ENCODE peak calls at places on chromosomes 6 and 20, in eight cellular contexts. F, R, V, N, I, M, C and Z are unnamed samples. For H3K9me3, the result is how much of the 10 kb centered on the place peaks cover.

GRCh38 chr6:136604928-136605485 is 54.8 kb upstream of the MAP7 start:
- DNase-seq in R (no peak), M (peak), N (peak), I (no peak), F (no peak), C (no peak), V (no peak), Z (no peak)

GRCh38 chr6:11925805-11926204 is 86.3 kb upstream of the HIVEP1 start:
- DNase-seq in N (no peak), I (no peak), M (no peak), C (no peak), R (no peak), F (no peak), V (no peak), Z (peak)

GRCh38 chr20:41715525-41715924 is 97.3 kb upstream of the CHD6 start:
- DNase-seq in I (no peak), N (no peak), F (no peak), C (no peak), M (no peak), R (no peak), V (no peak), Z (no peak)

GRCh38 chr6:3266170-3266569 is 7.4 kb downstream of the PSMG4 start:
- DNase-seq in N (no peak), F (no peak), M (no peak), C (no peak), V (no peak), R (no peak), I (no peak), Z (no peak)

GRCh38 chr20:5448449-5449118 is 131.8 kb upstream of the PROKR2 start:
- DNase-seq in I (peak), F (peak), V (no peak), C (peak), N (peak), M (peak), R (peak), Z (no peak)

GRCh38 chr20:45823949-45824835 is 2.9 kb downstream of the TNNC2 start:
- DNase-seq in C (peak), M (peak), I (no peak), R (peak), F (peak), N (peak), V (peak), Z (peak)

GRCh38 chr6:74137910-74138309 is 441.9 kb downstream of the CD109 start:
- DNase-seq in F (peak), C (no peak), M (no peak), N (peak), R (no peak), I (no peak), V (no peak), Z (no peak)

GRCh38 chr20:9531581-9531980 is 17.2 kb downstream of the LAMP5 start:
- DNase-seq in R (no peak), I (no peak), V (no peak), C (no peak), M (no peak), F (no peak), N (no peak), Z (no peak)

GRCh38 chr6:35146453-35146852 is 5.3 kb upstream of the TCP11 start:
- DNase-seq in M (peak), V (peak), R (peak), C (no peak), N (peak), F (peak), I (no peak), Z (peak)

GRCh38 chr6:47729019-47729418 is 30.6 kb downstream of the ADGRF4 start:
- DNase-seq in M (no peak), I (no peak), F (no peak), N (no peak), R (no peak), V (no peak), C (no peak), Z (no peak)

GRCh38 chr6:73388800-73389512 is 5.7 kb upstream of the DDX43 start:
- DNase-seq in M (peak), R (peak), C (peak), N (peak), I (peak), F (peak), V (peak), Z (peak)

GRCh38 chr6:53440331-53440730 is 91.6 kb upstream of the ELOVL5 start:
- DNase-seq in C (no peak), F (no peak), V (no peak), N (no peak), R (no peak), M (no peak), I (no peak), Z (no peak)

GRCh38 chr20:64082126-64082638 is 2.0 kb downstream of the LKAAEAR1 start:
- DNase-seq in I (no peak), M (no peak), N (no peak), F (no peak), R (no peak), V (no peak), C (no peak), Z (peak)

GRCh38 chr6:13508711-13509705 is 21.6 kb upstream of the GFOD1 start:
- DNase-seq in F (no peak), C (no peak), M (no peak), R (no peak), V (no peak), I (no peak), N (no peak), Z (no peak)

GRCh38 chr20:63212792-63213191 is 3.1 kb downstream of the YTHDF1 start:
- DNase-seq in C (no peak), N (no peak), I (no peak), V (no peak), F (no peak), M (no peak), R (no peak), Z (peak)

GRCh38 chr6:47780510-47781356 is 1.1 kb upstream of the OPN5 start:
- DNase-seq in V (no peak), C (peak), N (peak), M (peak), F (peak), I (peak), R (no peak), Z (no peak)

GRCh38 chr6:36126121-36126520 is 4.2 kb upstream of the MAPK13 start:
- DNase-seq in C (no peak), F (no peak), N (no peak), M (no peak), R (no peak), I (no peak), V (no peak), Z (no peak)

GRCh38 chr6:131807644-131808459 is at the start of gene ENPP1:
- DNase-seq in F (peak), C (peak), I (peak), V (peak), N (peak), M (peak), R (no peak), Z (peak)

GRCh38 chr6:119129968-119130484 is 51.6 kb upstream of the FAM184A start:
- DNase-seq in R (peak), N (peak), M (no peak), C (no peak), V (no peak), I (no peak), F (no peak), Z (no peak)

GRCh38 chr20:55471052-55472006 is 534.0 kb downstream of the CBLN4 start:
- DNase-seq in N (no peak), R (no peak), M (no peak), V (no peak), C (no peak), F (no peak), I (no peak), Z (no peak)

GRCh38 chr20:55469074-55469473 is 536.2 kb downstream of the CBLN4 start:
- DNase-seq in M (no peak), F (no peak), V (no peak), C (no peak), N (no peak), R (no peak), I (no peak), Z (no peak)

DNA sequence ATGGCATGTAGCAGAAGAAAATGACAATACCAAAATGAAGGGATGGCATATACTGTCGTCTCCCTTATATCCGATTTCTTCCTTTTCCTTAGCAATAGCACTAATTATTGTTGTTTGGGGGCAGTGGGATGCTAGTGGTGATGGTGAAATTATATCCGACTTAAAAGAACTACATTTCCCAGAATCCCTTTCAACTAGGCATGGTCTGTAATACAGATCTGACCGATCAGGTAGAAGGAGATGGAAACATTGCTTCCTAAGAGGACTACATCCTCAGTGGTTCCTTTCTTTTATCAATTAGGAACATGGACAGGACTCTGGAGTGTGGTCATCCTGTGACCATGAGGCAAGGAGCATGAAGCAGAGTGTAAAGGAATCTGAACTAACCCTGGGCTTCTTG is 532.6 kb downstream of the CBLN4 start:
- DNase-seq in N (no peak), M (no peak), V (no peak), R (no peak), I (no peak), F (no peak), C (no peak), Z (no peak)
- H3K9me3 ChIP-seq in N (under half), M (under half), V (under half), R (under half), I (under half), F (under half), C (under half), Z (under half)

GRCh38 chr20:56208121-56208520 is 40.4 kb upstream of the MC3R start:
- DNase-seq in N (no peak), R (no peak), M (no peak), F (no peak), C (no peak), V (no peak), I (no peak), Z (no peak)

GRCh38 chr20:56211051-56211450 is 37.5 kb upstream of the MC3R start:
- DNase-seq in V (no peak), I (no peak), C (no peak), R (no peak), N (no peak), M (no peak), F (no peak), Z (no peak)

GRCh38 chr20:56215115-56215514 is 33.4 kb upstream of the MC3R start:
- DNase-seq in V (no peak), C (no peak), M (no peak), R (no peak), N (no peak), I (no peak), F (no peak), Z (no peak)

GRCh38 chr20:56207656-56208055 is 40.9 kb upstream of the MC3R start:
- DNase-seq in F (no peak), I (no peak), N (no peak), R (no peak), V (no peak), M (no peak), C (no peak), Z (no peak)

GRCh38 chr20:56212071-56212470 is 36.5 kb upstream of the MC3R start:
- DNase-seq in R (no peak), M (no peak), F (no peak), V (no peak), C (no peak), N (no peak), I (no peak), Z (no peak)
- H3K9me3 ChIP-seq in R (under half), M (under half), F (under half), V (under half), C (under half), N (under half), I (under half), Z (under half)

GRCh38 chr20:49288784-49289696 is 11.2 kb upstream of the ZNFX1 start:
- DNase-seq in N (no peak), C (no peak), R (peak), I (no peak), V (no peak), M (no peak), F (peak), Z (no peak)

GRCh38 chr20:49286689-49287551 is 9.1 kb upstream of the ZNFX1 start:
- DNase-seq in I (no peak), C (no peak), N (no peak), V (no peak), M (no peak), R (peak), F (peak), Z (no peak)

GRCh38 chr20:49287555-49288249 is 9.8 kb upstream of the ZNFX1 start:
- DNase-seq in I (no peak), M (no peak), C (no peak), F (no peak), N (peak), R (no peak), V (no peak), Z (no peak)

GRCh38 chr20:49285813-49286494 is 8.1 kb upstream of the ZNFX1 start:
- DNase-seq in N (no peak), V (no peak), I (no peak), F (no peak), C (no peak), R (no peak), M (no peak), Z (no peak)

GRCh38 chr20:49288250-49288751 is 10.4 kb upstream of the ZNFX1 start:
- DNase-seq in C (no peak), I (no peak), N (no peak), F (no peak), V (no peak), R (no peak), M (no peak), Z (no peak)
- H3K9me3 ChIP-seq in C (half or more), I (half or more), N (under half), F (under half), V (under half), R (under half), M (under half), Z (under half)

GRCh38 chr6:9205645-9206044 is 770.3 kb upstream of the SLC35B3 start:
- DNase-seq in R (no peak), C (no peak), F (no peak), M (no peak), N (no peak), I (no peak), V (no peak), Z (no peak)

GRCh38 chr6:9195322-9195721 is 760.0 kb upstream of the SLC35B3 start:
- DNase-seq in N (no peak), V (no peak), F (no peak), C (no peak), I (no peak), R (no peak), M (no peak), Z (no peak)

GRCh38 chr6:9197726-9198125 is 762.4 kb upstream of the SLC35B3 start:
- DNase-seq in C (no peak), F (no peak), R (no peak), I (no peak), V (no peak), M (no peak), N (no peak), Z (no peak)

GRCh38 chr6:9204171-9204570 is 768.8 kb upstream of the SLC35B3 start:
- DNase-seq in F (no peak), I (no peak), R (peak), C (no peak), M (peak), V (no peak), N (peak), Z (no peak)

GRCh38 chr6:9200712-9201111 is 765.4 kb upstream of the SLC35B3 start:
- DNase-seq in F (no peak), R (no peak), I (no peak), M (no peak), V (no peak), C (no peak), N (no peak), Z (no peak)
- H3K9me3 ChIP-seq in F (under half), R (under half), I (under half), M (under half), V (under half), C (under half), N (under half), Z (under half)

GRCh38 chr6:62652692-62653328 is 366.8 kb upstream of the KHDRBS2 start:
- DNase-seq in R (no peak), C (no peak), I (peak), F (no peak), M (no peak), V (no peak), N (no peak), Z (no peak)
- H3K9me3 ChIP-seq in R (under half), C (under half), I (under half), F (under half), M (under half), V (under half), N (under half), Z (under half)

GRCh38 chr20:58571341-58571941 is 56.2 kb upstream of the APCDD1L start:
- DNase-seq in N (no peak), C (no peak), V (no peak), F (no peak), R (no peak), M (no peak), I (no peak), Z (no peak)
- H3K9me3 ChIP-seq in N (under half), C (under half), V (under half), F (under half), R (under half), M (under half), I (under half), Z (under half)